ENCODE peak calls at places on chromosomes 11 and 22, in seven cellular contexts. C is fibroblast of mammary gland, N is substantia nigra, K is body of pancreas, Y is tibial nerve, M is ELR, T is kidney epithelial cell. B is an unnamed sample.

GRCh38 chr22:39446239-39446721 is 10.5 kb upstream of the MGAT3 start:
- DNase-seq in K (no peak), T (no peak), M (no peak), C (no peak), Y (no peak), N (no peak), B (no peak)

GRCh38 chr22:38755155-38755910 is 465 bp downstream of the SUN2 start:
- DNase-seq in T (no peak), C (peak), N (peak), M (peak), K (peak), Y (peak), B (peak)

GRCh38 chr22:29266564-29267461 is 968 bp downstream of the RHBDD3 start:
- DNase-seq in N (no peak), K (no peak), C (peak), M (peak), T (no peak), Y (no peak), B (peak)

GRCh38 chr11:104200688-104201087 is 36.7 kb upstream of the PDGFD start:
- DNase-seq in M (no peak), Y (no peak), N (no peak), C (no peak), K (no peak), T (no peak), B (no peak)

GRCh38 chr11:76166314-76166713 is 40.0 kb downstream of the WNT11 start:
- DNase-seq in N (no peak), C (no peak), T (no peak), Y (no peak), K (no peak), M (peak), B (no peak)

GRCh38 chr11:102399189-102399588 is 52.2 kb downstream of the BIRC2 start:
- DNase-seq in T (no peak), M (no peak), K (no peak), N (no peak), C (no peak), Y (no peak), B (no peak)

GRCh38 chr11:67400251-67400941 is 1.3 kb downstream of the PPP1CA start:
- DNase-seq in M (no peak), K (no peak), N (no peak), T (no peak), Y (no peak), C (peak), B (peak)

GRCh38 chr22:46672731-46673130 is 52.5 kb downstream of the GRAMD4 start:
- DNase-seq in N (no peak), M (no peak), C (peak), Y (no peak), T (no peak), K (no peak), B (no peak)

GRCh38 chr22:31952459-31952858 is 8.1 kb downstream of the YWHAH start:
- DNase-seq in K (no peak), Y (no peak), T (no peak), N (no peak), C (peak), M (peak), B (peak)

GRCh38 chr22:24148586-24148985 is 32.7 kb upstream of the SUSD2 start:
- DNase-seq in Y (no peak), K (no peak), C (no peak), N (no peak), M (no peak), T (no peak), B (no peak)

GRCh38 chr11:12642040-12642439 is 32.2 kb upstream of the TEAD1 start:
- DNase-seq in C (peak), Y (no peak), K (no peak), M (peak), T (no peak), N (no peak), B (peak)

GRCh38 chr22:16601437-16602223 is 9.0 kb upstream of the CCT8L2 start:
- DNase-seq in Y (no peak), M (no peak), T (no peak), C (no peak), N (no peak), K (no peak), B (peak)

GRCh38 chr22:39318507-39319283 is 728 bp downstream of the RPL3 start:
- DNase-seq in M (peak), N (no peak), C (no peak), T (no peak), K (no peak), Y (peak), B (no peak)

GRCh38 chr22:31211862-31212730 is at the start of gene LIMK2:
- DNase-seq in N (peak), Y (peak), M (peak), C (peak), K (peak), T (no peak), B (peak)

GRCh38 chr11:2803186-2804057 is 82.2 kb downstream of the CDKN1C start:
- DNase-seq in K (peak), N (no peak), Y (no peak), M (no peak), C (no peak), T (no peak), B (no peak)

GRCh38 chr22:48675828-48676145 is 1151.9 kb downstream of the BRD1 start:
- DNase-seq in T (no peak), N (no peak), K (no peak), C (no peak), Y (no peak), M (no peak), B (no peak)

GRCh38 chr11:134736251-134737072 is 324.4 kb upstream of the B3GAT1 start:
- DNase-seq in M (no peak), T (no peak), Y (no peak), K (no peak), N (no peak), C (no peak), B (no peak)

GRCh38 chr11:7563269-7563668 is 49.5 kb downstream of the PPFIBP2 start:
- DNase-seq in C (no peak), Y (no peak), T (no peak), K (no peak), N (no peak), M (no peak), B (no peak)

GRCh38 chr11:17978553-17979287 is 34.1 kb downstream of the SERGEF start:
- DNase-seq in T (no peak), N (peak), M (peak), Y (peak), K (peak), C (peak), B (peak)

GRCh38 chr11:62933285-62933684 is 12.1 kb upstream of the CHRM1 start:
- DNase-seq in T (no peak), M (no peak), N (no peak), C (no peak), Y (no peak), K (no peak), B (no peak)

GRCh38 chr22:38026130-38027111 is 30.8 kb upstream of the PICK1 start:
- DNase-seq in K (no peak), T (no peak), N (no peak), Y (no peak), M (no peak), C (no peak), B (no peak)

GRCh38 chr11:71418643-71419042 is 29.6 kb downstream of the DHCR7 start:
- DNase-seq in N (no peak), K (no peak), T (no peak), M (no peak), C (no peak), Y (no peak), B (no peak)

GRCh38 chr11:61747389-61748285 is 4.8 kb upstream of the MYRF start:
- DNase-seq in Y (peak), T (no peak), C (peak), K (peak), N (peak), M (peak), B (peak)

GRCh38 chr11:69320756-69321741 is 27.1 kb downstream of the MYEOV start:
- DNase-seq in T (no peak), C (peak), K (no peak), N (no peak), M (peak), Y (no peak), B (no peak)

GRCh38 chr11:69060005-69060404 is 11.3 kb downstream of the TPCN2 start:
- DNase-seq in T (no peak), K (no peak), C (no peak), Y (no peak), M (no peak), N (no peak), B (no peak)

GRCh38 chr11:106063009-106063408 is 14.1 kb downstream of the KBTBD3 start:
- DNase-seq in N (no peak), M (no peak), C (no peak), T (no peak), Y (no peak), K (no peak), B (no peak)

GRCh38 chr11:61294717-61295595 is at the start of gene VWCE:
- DNase-seq in M (peak), N (no peak), C (peak), Y (peak), K (peak), T (no peak), B (peak)

GRCh38 chr11:36210529-36210928 is 78.7 kb downstream of the COMMD9 start:
- DNase-seq in T (no peak), M (no peak), K (no peak), Y (no peak), N (no peak), C (no peak), B (peak)

GRCh38 chr11:100769165-100769564 is 82.1 kb downstream of the ARHGAP42 start:
- DNase-seq in T (no peak), N (no peak), K (no peak), C (no peak), Y (no peak), M (no peak), B (no peak)

GRCh38 chr11:108887436-108888238 is 222.8 kb downstream of the DDX10 start:
- DNase-seq in Y (no peak), C (peak), T (no peak), K (no peak), N (no peak), M (no peak), B (peak)

GRCh38 chr11:8282621-8283509 is 19.2 kb upstream of the LMO1 start:
- DNase-seq in K (peak), C (no peak), Y (no peak), T (no peak), M (no peak), N (no peak), B (no peak)

GRCh38 chr22:47047321-47048122 is 285.1 kb downstream of the TBC1D22A start:
- DNase-seq in N (no peak), K (no peak), T (no peak), C (no peak), Y (no peak), M (no peak), B (no peak)

GRCh38 chr11:26227311-26227710 is 104.6 kb upstream of the ANO3 start:
- DNase-seq in C (peak), T (no peak), M (peak), N (no peak), Y (no peak), K (no peak), B (peak)

GRCh38 chr11:134098566-134099184 is 29.8 kb downstream of the JAM3 start:
- DNase-seq in Y (no peak), K (no peak), N (no peak), C (no peak), T (no peak), M (peak), B (peak)

GRCh38 chr11:72812604-72812967 is 1.6 kb upstream of the ATG16L2 start:
- DNase-seq in N (no peak), Y (no peak), M (no peak), K (no peak), C (no peak), T (no peak), B (no peak)

GRCh38 chr11:75760243-75760642 is 8.3 kb upstream of the DGAT2 start:
- DNase-seq in Y (no peak), M (no peak), N (no peak), C (no peak), K (no peak), T (no peak), B (no peak)

GRCh38 chr22:23609983-23610781 is 21.9 kb downstream of the DRICH1 start:
- DNase-seq in C (no peak), Y (no peak), M (no peak), N (no peak), K (no peak), T (no peak), B (no peak)

B was measured in cardiac fibroblast.